ENCODE peak calls at places on chromosomes 7 and 10, in nine cellular contexts. X, G, C, B, U, T, D, Z and Y are unnamed samples.
A peak's percentile ranks its signal among the peaks of the same experiment; 100 is the strongest.

GRCh38 chr10:78865931-78866717 is 202.6 kb upstream of the ZMIZ1 start:
- DNase-seq in C (no peak), G (no peak), T (no peak), U (no peak), Z (no peak), B (no peak), X (no peak), D (no peak), Y (no peak)

GRCh38 chr7:7159063-7159645 is 23.2 kb upstream of the C1GALT1 start:
- DNase-seq in G (no peak), B (no peak), X (no peak), D (no peak), U (no peak), C (no peak), Z (peak; percentile 3), T (no peak), Y (no peak)

GRCh38 chr7:42186181-42186580 is 50.8 kb downstream of the GLI3 start:
- DNase-seq in B (no peak), G (no peak), U (peak; percentile 4), D (no peak), X (peak; percentile 73), C (no peak), Z (no peak), T (no peak), Y (no peak)

GRCh38 chr7:142855756-142856564 is 1.1 kb downstream of the EPHB6 start:
- DNase-seq in U (no peak), T (peak; percentile 45), Z (no peak), D (peak; percentile 52), C (peak; percentile 79), G (peak; percentile 66), X (peak; percentile 92), B (peak; percentile 80), Y (no peak)

GRCh38 chr10:80163741-80164341 is 31.3 kb downstream of the PLAC9 start:
- DNase-seq in C (no peak), B (no peak), G (no peak), X (no peak), D (peak; percentile 72), U (no peak), Z (peak; percentile 48), T (peak; percentile 76), Y (peak; percentile 81)

GRCh38 chr7:7820409-7820808 is 102.0 kb upstream of the RPA3 start:
- DNase-seq in B (no peak), U (no peak), Z (no peak), T (no peak), X (no peak), D (no peak), G (no peak), C (no peak), Y (no peak)

GRCh38 chr10:97850446-97850845 is 803 bp downstream of the GOLGA7B start:
- DNase-seq in D (no peak), C (no peak), U (no peak), Z (no peak), T (no peak), X (peak; percentile 10), B (peak; percentile 31), G (no peak), Y (no peak)

GRCh38 chr10:78575400-78575799 is 493.4 kb upstream of the ZMIZ1 start:
- DNase-seq in X (peak; percentile 30), Z (peak; percentile 40), T (no peak), U (no peak), B (peak; percentile 15), G (no peak), C (no peak), D (no peak), Y (no peak)

GRCh38 chr7:1558841-1559625 is 3.0 kb upstream of the TMEM184A start:
- DNase-seq in C (no peak), Z (no peak), X (no peak), D (peak; percentile 93), G (peak; percentile 18), B (no peak), T (peak; percentile 40), U (no peak), Y (no peak)

GRCh38 chr10:125158528-125159485 is 1.6 kb downstream of the CTBP2 start:
- DNase-seq in Z (peak; percentile 76), G (peak; percentile 68), B (peak; percentile 51), T (peak; percentile 61), D (peak; percentile 53), C (no peak), X (peak; percentile 54), U (peak; percentile 84), Y (peak; percentile 32)

GRCh38 chr10:17088118-17088806 is 41.3 kb downstream of the CUBN start:
- DNase-seq in Z (no peak), U (no peak), C (no peak), D (no peak), B (no peak), X (no peak), T (no peak), G (no peak), Y (no peak)

GRCh38 chr7:86963599-86964230 is 95.7 kb downstream of the ELAPOR2 start:
- DNase-seq in C (no peak), D (no peak), G (no peak), T (no peak), B (no peak), X (no peak), Z (no peak), U (no peak), Y (no peak)

GRCh38 chr10:73634397-73634796 is 6.9 kb downstream of the MYOZ1 start:
- DNase-seq in X (no peak), G (no peak), B (no peak), Z (no peak), D (no peak), U (no peak), C (no peak), T (no peak), Y (peak; percentile 42)

GRCh38 chr7:121341933-121342332 is 13.1 kb downstream of the WNT16 start:
- DNase-seq in Z (no peak), T (no peak), B (no peak), X (no peak), D (no peak), C (no peak), G (no peak), U (no peak), Y (no peak)

GRCh38 chr10:99920486-99920885 is 89.3 kb downstream of the DNMBP start:
- DNase-seq in T (peak; percentile 59), D (peak; percentile 31), C (no peak), X (no peak), Z (no peak), B (peak; percentile 74), U (no peak), G (no peak), Y (no peak)

GRCh38 chr7:129958643-129959479 is 6.1 kb upstream of the UBE2H start:
- DNase-seq in B (peak; percentile 84), G (no peak), Z (peak; percentile 98), X (peak; percentile 11), D (peak; percentile 67), C (no peak), U (peak; percentile 98), T (peak; percentile 74), Y (no peak)

GRCh38 chr7:129845972-129846327 is 106.8 kb downstream of the UBE2H start:
- DNase-seq in X (no peak), G (no peak), Z (peak; percentile 74), B (no peak), U (no peak), T (no peak), C (no peak), D (no peak), Y (no peak)

GRCh38 chr10:69802424-69803161 is 887 bp downstream of the COL13A1 start:
- DNase-seq in C (no peak), D (no peak), T (no peak), G (no peak), U (no peak), Z (peak; percentile 77), X (peak; percentile 41), B (no peak), Y (no peak)

GRCh38 chr10:60714242-60714641 is 64.0 kb upstream of the CDK1 start:
- DNase-seq in C (no peak), U (no peak), B (no peak), G (no peak), D (no peak), T (no peak), Z (no peak), X (no peak), Y (no peak)
- TF ChIP-seq POLR2A in C (no peak), U (no peak), B (no peak), G (no peak), D (no peak), T (no peak), Z (no peak), X (no peak), Y (no peak)

DNA sequence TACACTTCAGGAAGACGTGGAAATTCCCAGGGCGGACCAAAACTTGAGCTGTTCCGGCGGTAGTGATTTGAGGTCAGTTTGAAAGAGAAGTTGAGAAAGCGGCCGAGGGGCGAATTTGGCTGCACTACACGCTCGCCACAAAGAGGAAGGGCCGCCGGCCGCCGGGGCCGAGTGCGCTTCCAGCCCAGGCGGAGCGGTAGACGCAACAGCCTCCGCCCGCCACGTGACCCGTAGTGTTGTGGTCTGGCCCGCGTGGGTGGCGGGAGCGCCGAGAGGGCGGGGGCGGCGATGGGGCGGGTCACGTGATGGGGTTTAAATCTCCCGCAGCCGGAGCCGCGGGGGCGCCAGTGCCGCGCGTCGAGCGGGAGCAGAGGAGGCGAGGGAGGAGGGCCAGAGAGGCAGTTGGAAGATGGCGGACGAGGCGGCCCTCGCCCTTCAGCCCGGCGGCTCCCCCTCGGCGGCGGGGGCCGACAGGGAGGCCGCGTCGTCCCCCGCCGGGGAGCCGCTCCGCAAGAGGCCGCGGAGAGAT is at the start of gene SIRT1:
- DNase-seq in X (peak; percentile 98), Z (peak; percentile 96), T (peak; percentile 98), B (peak; percentile 97), D (peak; percentile 97), U (peak; percentile 98), C (peak; percentile 96), G (peak; percentile 98), Y (peak; percentile 94)
- TF ChIP-seq POLR2A in X (peak; percentile 91), Z (peak; percentile 96), T (peak; percentile 93), B (peak; percentile 93), D (peak; percentile 64), U (peak; percentile 88), C (peak; percentile 58), G (peak; percentile 90), Y (peak; percentile 98)

GRCh38 chr10:89327803-89328441 is at the start of gene IFIT3:
- DNase-seq in U (peak; percentile 90), C (peak; percentile 68), B (peak; percentile 72), G (peak; percentile 59), Z (peak; percentile 95), D (peak; percentile 35), T (peak; percentile 52), X (peak; percentile 63), Y (peak; percentile 58)
- TF ChIP-seq POLR2A in U (peak; percentile 73), C (no peak), B (peak; percentile 61), G (no peak), Z (peak; percentile 19), D (no peak), T (peak; percentile 24), X (peak; percentile 25), Y (no peak)

DNA sequence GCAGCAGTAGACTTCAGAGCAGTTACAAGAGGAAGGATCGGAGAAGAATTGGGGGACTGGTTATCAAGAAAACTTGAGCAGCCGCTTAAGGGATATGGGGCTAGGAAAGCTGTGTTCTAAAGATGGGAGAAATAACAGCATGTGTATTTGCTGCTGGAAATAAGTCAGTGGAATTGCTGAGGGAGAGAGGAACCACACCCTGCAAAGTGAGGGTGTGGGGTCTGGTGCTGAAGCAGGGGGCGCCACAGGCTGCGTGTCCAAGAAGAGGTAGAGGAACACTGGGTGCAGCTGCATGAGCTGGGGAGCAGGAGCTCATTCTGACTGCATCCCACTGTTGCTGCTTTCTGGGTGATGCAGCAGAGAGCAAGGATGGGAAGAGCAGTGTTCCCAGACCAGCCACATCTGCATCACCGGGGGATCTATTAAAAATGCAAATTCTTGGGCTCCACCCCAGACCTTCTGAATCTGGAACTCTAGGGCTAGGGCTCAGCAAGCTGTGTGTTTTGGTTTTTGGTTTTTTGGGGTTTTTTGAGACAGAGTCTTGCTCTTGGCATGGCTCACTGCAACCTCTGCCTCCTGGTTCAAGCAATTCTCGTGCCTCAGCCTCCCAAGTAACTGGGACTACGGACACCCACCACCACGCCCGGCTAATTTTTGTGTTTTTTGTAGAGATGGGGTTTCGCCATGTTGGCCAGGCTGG is 97.1 kb upstream of the DNAJB6 start:
- DNase-seq in U (no peak), C (no peak), G (no peak), B (no peak), Z (no peak), T (no peak), D (no peak), X (no peak), Y (no peak)
- TF ChIP-seq POLR2A in U (no peak), C (no peak), G (no peak), B (no peak), Z (no peak), T (no peak), D (no peak), X (no peak), Y (no peak)